ENCODE peak calls at places on chromosomes 1 and 21, in seven cellular contexts. W is tibial artery, A is OCI-LY7, E is adrenal gland, K is cardiac muscle cell, C is heart left ventricle, I is IMR-90. P is an unnamed sample.

GRCh38 chr1:163531345-163531744 is 209.6 kb downstream of the NUF2 start:
- DNase-seq in W (no peak), A (no peak), E (no peak), K (no peak), C (no peak), I (no peak), P (no peak)

GRCh38 chr1:91827094-91828006 is 58.6 kb downstream of the TGFBR3 start:
- DNase-seq in W (no peak), A (no peak), E (no peak), K (no peak), C (peak), I (no peak), P (peak)

GRCh38 chr1:32888677-32889420 is 2.6 kb downstream of the HPCA start:
- DNase-seq in W (no peak), A (no peak), E (no peak), K (no peak), C (no peak), I (no peak), P (no peak)

GRCh38 chr1:222823673-222824072 is 8.8 kb downstream of the DISP1 start:
- DNase-seq in W (no peak), A (no peak), E (no peak), K (no peak), C (no peak), I (no peak), P (no peak)

GRCh38 chr1:54239603-54240002 is 39.6 kb downstream of the MRPL37 start:
- DNase-seq in W (peak), A (no peak), E (no peak), K (no peak), C (no peak), I (no peak), P (no peak)

GRCh38 chr1:230713915-230714764 is at the start of gene AGT:
- DNase-seq in W (peak), A (no peak), E (peak), K (peak), C (peak), I (peak), P (no peak)

GRCh38 chr1:160795951-160796383 is at the start of gene LY9:
- DNase-seq in W (no peak), A (peak), E (no peak), K (no peak), C (no peak), I (no peak), P (no peak)

GRCh38 chr1:228794810-228795209 is 59.5 kb downstream of the RHOU start:
- DNase-seq in W (no peak), A (no peak), E (no peak), K (no peak), C (no peak), I (no peak), P (no peak)

GRCh38 chr1:69569983-69570755 is 2.4 kb downstream of the LRRC7 start:
- DNase-seq in W (no peak), A (no peak), E (no peak), K (peak), C (no peak), I (no peak), P (no peak)

GRCh38 chr1:93630168-93630567 is 51.5 kb downstream of the BCAR3 start:
- DNase-seq in W (no peak), A (no peak), E (no peak), K (no peak), C (no peak), I (no peak), P (no peak)

GRCh38 chr1:222097646-222098045 is 355.8 kb upstream of the DUSP10 start:
- DNase-seq in W (no peak), A (no peak), E (no peak), K (no peak), C (no peak), I (no peak), P (peak)

GRCh38 chr1:91831132-91831930 is 54.6 kb downstream of the TGFBR3 start:
- DNase-seq in W (no peak), A (no peak), E (peak), K (peak), C (no peak), I (peak), P (no peak)

GRCh38 chr21:34580181-34580700 is 34.7 kb downstream of the RCAN1 start:
- DNase-seq in W (no peak), A (no peak), E (peak), K (peak), C (peak), I (no peak), P (peak)

GRCh38 chr1:2643414-2644077 is 10.7 kb upstream of the MMEL1 start:
- DNase-seq in W (peak), A (no peak), E (peak), K (no peak), C (peak), I (no peak), P (no peak)

GRCh38 chr1:2641381-2642130 is 8.7 kb upstream of the MMEL1 start:
- DNase-seq in W (peak), A (no peak), E (no peak), K (no peak), C (no peak), I (no peak), P (no peak)

GRCh38 chr1:2644171-2644570 is 11.4 kb upstream of the MMEL1 start:
- DNase-seq in W (peak), A (no peak), E (peak), K (no peak), C (no peak), I (no peak), P (no peak)

GRCh38 chr1:2642131-2642559 is 9.3 kb upstream of the MMEL1 start:
- DNase-seq in W (peak), A (no peak), E (no peak), K (no peak), C (no peak), I (no peak), P (no peak)

GRCh38 chr1:2642560-2643413 is 10.0 kb upstream of the MMEL1 start:
- DNase-seq in W (peak), A (peak), E (peak), K (peak), C (peak), I (peak), P (peak)
- TF ChIP-seq CTCF in W (no peak), A (peak), E (peak), K (peak), C (no peak), I (peak), P (no peak)

GRCh38 chr1:16018308-16018707 is 465 bp upstream of the HSPB7 start:
- DNase-seq in W (peak), A (no peak), E (no peak), K (no peak), C (no peak), I (no peak), P (no peak)

GRCh38 chr1:16017076-16017460 is 775 bp downstream of the HSPB7 start:
- DNase-seq in W (no peak), A (no peak), E (no peak), K (no peak), C (no peak), I (no peak), P (no peak)

GRCh38 chr1:16015960-16016901 is 1.6 kb downstream of the HSPB7 start:
- DNase-seq in W (peak), A (no peak), E (peak), K (no peak), C (peak), I (no peak), P (no peak)

GRCh38 chr1:16018749-16019515 is 1.1 kb upstream of the HSPB7 start:
- DNase-seq in W (no peak), A (no peak), E (no peak), K (no peak), C (no peak), I (no peak), P (no peak)

GRCh38 chr1:16017461-16018303 is at the start of gene HSPB7:
- DNase-seq in W (peak), A (peak), E (peak), K (peak), C (peak), I (peak), P (no peak)
- H3K27ac ChIP-seq in W (peak), A (no peak), E (peak), K (peak), C (peak), I (peak), P (peak)

GRCh38 chr21:37542512-37542911 is 175.9 kb downstream of the DYRK1A start:
- DNase-seq in W (no peak), A (no peak), E (no peak), K (no peak), C (no peak), I (no peak), P (no peak)

GRCh38 chr21:37548521-37548981 is 182.0 kb downstream of the DYRK1A start:
- DNase-seq in W (no peak), A (no peak), E (no peak), K (no peak), C (no peak), I (no peak), P (no peak)

GRCh38 chr21:37546949-37547614 is 180.5 kb downstream of the DYRK1A start:
- DNase-seq in W (no peak), A (no peak), E (peak), K (peak), C (no peak), I (no peak), P (no peak)

GRCh38 chr21:37547615-37547975 is 181.0 kb downstream of the DYRK1A start:
- DNase-seq in W (no peak), A (no peak), E (peak), K (no peak), C (no peak), I (no peak), P (no peak)

DNA sequence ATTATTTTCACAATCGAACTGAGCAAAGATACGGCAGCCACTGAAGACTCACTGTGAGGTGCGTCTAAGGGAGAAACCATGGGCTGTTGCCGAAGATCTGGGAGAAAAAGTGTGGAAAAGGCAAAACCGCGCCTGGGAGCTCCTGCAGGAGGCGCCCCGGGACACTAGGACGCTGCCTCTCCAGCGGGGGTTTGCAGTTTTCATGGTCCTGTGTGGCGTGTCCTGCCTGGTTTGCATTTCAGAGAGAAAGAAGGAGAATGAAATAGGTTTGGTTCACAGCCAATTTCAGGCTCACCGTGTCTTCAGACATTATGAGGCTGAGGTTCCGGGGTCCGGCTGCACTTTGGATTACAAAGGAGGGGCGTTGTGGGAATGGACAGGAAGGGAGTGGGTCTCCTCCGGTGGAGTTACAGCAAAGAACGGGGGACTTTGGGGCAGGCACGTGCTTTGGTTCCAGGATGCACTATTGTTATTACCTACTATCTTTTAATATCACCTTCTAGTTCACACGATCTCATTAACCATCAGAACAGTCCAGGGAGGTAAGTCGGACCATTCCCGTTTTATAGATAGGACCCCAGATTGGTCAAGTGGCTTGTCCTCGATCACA is 179.8 kb downstream of the DYRK1A start:
- DNase-seq in W (no peak), A (no peak), E (peak), K (no peak), C (peak), I (no peak), P (no peak)
- TF ChIP-seq CTCF in W (no peak), A (no peak), E (no peak), K (no peak), C (no peak), I (no peak), P (no peak)

GRCh38 chr1:246579818-246580217 is 13.6 kb downstream of the CNST start:
- DNase-seq in W (no peak), A (peak), E (no peak), K (peak), C (no peak), I (no peak), P (no peak)

GRCh38 chr1:246573481-246573880 is 7.2 kb downstream of the CNST start:
- DNase-seq in W (no peak), A (no peak), E (no peak), K (peak), C (no peak), I (no peak), P (no peak)

GRCh38 chr1:246577082-246577719 is 10.9 kb downstream of the CNST start:
- DNase-seq in W (no peak), A (no peak), E (no peak), K (no peak), C (no peak), I (no peak), P (no peak)

GRCh38 chr1:246577720-246578106 is 11.5 kb downstream of the CNST start:
- DNase-seq in W (no peak), A (no peak), E (no peak), K (no peak), C (no peak), I (peak), P (no peak)

GRCh38 chr1:246576709-246577032 is 10.4 kb downstream of the CNST start:
- DNase-seq in W (no peak), A (no peak), E (no peak), K (no peak), C (no peak), I (no peak), P (no peak)
- H3K27ac ChIP-seq in W (no peak), A (no peak), E (no peak), K (no peak), C (no peak), I (no peak), P (no peak)

GRCh38 chr1:196425513-196425912 is 182.7 kb downstream of the KCNT2 start:
- DNase-seq in W (no peak), A (no peak), E (no peak), K (no peak), C (no peak), I (no peak), P (no peak)
- TF ChIP-seq CTCF in W (no peak), A (peak), E (no peak), K (peak), C (no peak), I (no peak), P (no peak)

GRCh38 chr21:17003221-17003620 is 509.6 kb upstream of the CXADR start:
- DNase-seq in W (no peak), A (no peak), E (no peak), K (peak), C (no peak), I (peak), P (no peak)
- H3K27ac ChIP-seq in W (no peak), A (no peak), E (no peak), K (no peak), C (no peak), I (no peak), P (no peak)

P was measured in RWPE1.